ENCODE peak calls at places on chromosomes 16 and 17, in eight cellular contexts. H, X, R, T, N, Y, I and C are unnamed samples.

GRCh38 chr16:17801024-17801423 is 330.3 kb upstream of the XYLT1 start:
- DNase-seq in R (no peak), T (no peak), I (no peak), H (no peak), X (no peak), Y (no peak), N (no peak), C (no peak)

GRCh38 chr17:61996916-61997605 is 68.0 kb downstream of the MED13 start:
- DNase-seq in H (no peak), Y (no peak), R (no peak), X (no peak), T (no peak), I (no peak), N (no peak), C (no peak)

GRCh38 chr16:47778106-47778803 is 317.1 kb downstream of the PHKB start:
- DNase-seq in Y (no peak), H (no peak), X (no peak), N (no peak), R (no peak), I (no peak), T (no peak), C (no peak)

GRCh38 chr17:7380855-7381683 is at the start of gene TNK1:
- DNase-seq in X (no peak), T (peak; percentile 33), R (no peak), H (peak; percentile 69), Y (no peak), N (no peak), I (no peak), C (peak; percentile 36)

GRCh38 chr16:89257757-89258465 is 40.4 kb downstream of the ZNF778 start:
- DNase-seq in H (no peak), R (no peak), X (no peak), T (no peak), Y (no peak), I (no peak), N (no peak), C (no peak)

GRCh38 chr16:79806757-79807156 is 206.2 kb upstream of the MAF start:
- DNase-seq in H (no peak), R (no peak), T (no peak), I (no peak), N (no peak), X (no peak), Y (no peak), C (no peak)

GRCh38 chr17:41781404-41782110 is 5.0 kb downstream of the JUP start:
- DNase-seq in X (no peak), N (no peak), T (no peak), R (no peak), Y (no peak), I (no peak), H (no peak), C (peak; percentile 35)

GRCh38 chr17:1008008-1008761 is 11.3 kb downstream of the TIMM22 start:
- DNase-seq in Y (no peak), N (no peak), X (no peak), T (no peak), R (no peak), I (no peak), H (no peak), C (no peak)

GRCh38 chr16:168424-168823 is 2.6 kb downstream of the HBM start:
- DNase-seq in R (no peak), Y (no peak), I (no peak), T (no peak), X (no peak), N (no peak), H (no peak), C (no peak)

GRCh38 chr17:39240631-39241030 is 14.9 kb upstream of the STAC2 start:
- DNase-seq in H (no peak), T (no peak), N (no peak), Y (no peak), X (no peak), R (no peak), I (no peak), C (no peak)

GRCh38 chr17:75848523-75849303 is 4.5 kb upstream of the UNC13D start:
- DNase-seq in N (peak; percentile 66), R (peak; percentile 83), I (peak; percentile 69), H (peak; percentile 82), X (peak; percentile 57), T (peak; percentile 56), Y (peak; percentile 34), C (peak; percentile 66)

GRCh38 chr17:73189417-73190099 is 3.3 kb upstream of the COG1 start:
- DNase-seq in H (no peak), N (peak; percentile 70), I (no peak), R (peak; percentile 48), Y (no peak), T (no peak), X (peak; percentile 42), C (peak; percentile 65)

GRCh38 chr16:56781565-56781964 is 51.6 kb downstream of the NUP93 start:
- DNase-seq in I (no peak), N (no peak), X (no peak), Y (no peak), R (no peak), T (no peak), H (no peak), C (no peak)

GRCh38 chr17:64348666-64349065 is 42.0 kb downstream of the PECAM1 start:
- DNase-seq in T (no peak), R (no peak), Y (no peak), H (no peak), X (no peak), N (no peak), I (no peak), C (no peak)

GRCh38 chr16:22843856-22844255 is 29.9 kb downstream of the HS3ST2 start:
- DNase-seq in T (no peak), X (no peak), I (no peak), Y (no peak), H (no peak), N (no peak), R (no peak), C (no peak)

GRCh38 chr17:49523706-49524472 is 28.8 kb downstream of the NGFR start:
- DNase-seq in I (no peak), X (no peak), N (no peak), H (no peak), T (no peak), Y (no peak), R (no peak), C (no peak)

GRCh38 chr16:83402160-83402794 is 405.5 kb upstream of the HSBP1 start:
- DNase-seq in Y (no peak), X (no peak), I (no peak), T (no peak), H (no peak), N (no peak), R (no peak), C (no peak)

GRCh38 chr17:4476512-4477070 is 22.1 kb upstream of the SPNS2 start:
- DNase-seq in H (no peak), N (no peak), I (no peak), T (no peak), X (no peak), Y (no peak), R (no peak), C (no peak)

GRCh38 chr17:80429356-80430275 is 14.6 kb downstream of the ENDOV start:
- DNase-seq in H (no peak), I (no peak), N (no peak), X (no peak), T (no peak), R (no peak), Y (no peak), C (no peak)

GRCh38 chr17:39380144-39380543 is 21.3 kb downstream of the FBXL20 start:
- DNase-seq in X (no peak), R (no peak), T (no peak), Y (no peak), I (no peak), H (no peak), N (no peak), C (no peak)